ENCODE peak calls at places on chromosomes 6 and 20, in four cellular contexts. K, E, W and R are unnamed samples.
A peak's percentile ranks its signal among the peaks of the same experiment; 100 is the strongest.

GRCh38 chr6:143744593-143745151 is 66.9 kb downstream of the PHACTR2 start:
- DNase-seq in W (no peak), K (no peak), E (no peak), R (peak; percentile 85)

GRCh38 chr6:94376876-94377275 is 957.5 kb upstream of the EPHA7 start:
- DNase-seq in E (no peak), W (no peak), K (no peak), R (no peak)

GRCh38 chr20:4076671-4077070 is 61.3 kb upstream of the RNF24 start:
- DNase-seq in W (no peak), E (peak; percentile 1), K (no peak), R (no peak)

GRCh38 chr20:15406072-15406471 is 1068.7 kb upstream of the FLRT3 start:
- DNase-seq in W (no peak), E (no peak), K (no peak), R (no peak)

GRCh38 chr6:163364641-163365040 is 49.9 kb upstream of the QKI start:
- DNase-seq in K (no peak), E (no peak), W (no peak), R (no peak)

GRCh38 chr6:110876170-110876773 is 1.7 kb downstream of the AMD1 start:
- DNase-seq in K (peak; percentile 72), W (no peak), E (peak; percentile 80), R (peak; percentile 78)

GRCh38 chr6:127606131-127606562 is 29.2 kb downstream of the C6orf58 start:
- DNase-seq in K (no peak), E (peak; percentile 68), W (no peak), R (peak; percentile 44)

GRCh38 chr20:9417665-9418064 is 96.7 kb upstream of the LAMP5 start:
- DNase-seq in E (no peak), K (no peak), W (no peak), R (no peak)

GRCh38 chr6:6730831-6731230 is 142.3 kb downstream of the LY86 start:
- DNase-seq in K (no peak), W (no peak), E (no peak), R (no peak)

GRCh38 chr6:45895569-45895968 is 120.1 kb downstream of the CLIC5 start:
- DNase-seq in K (no peak), E (no peak), W (no peak), R (no peak)

DNA sequence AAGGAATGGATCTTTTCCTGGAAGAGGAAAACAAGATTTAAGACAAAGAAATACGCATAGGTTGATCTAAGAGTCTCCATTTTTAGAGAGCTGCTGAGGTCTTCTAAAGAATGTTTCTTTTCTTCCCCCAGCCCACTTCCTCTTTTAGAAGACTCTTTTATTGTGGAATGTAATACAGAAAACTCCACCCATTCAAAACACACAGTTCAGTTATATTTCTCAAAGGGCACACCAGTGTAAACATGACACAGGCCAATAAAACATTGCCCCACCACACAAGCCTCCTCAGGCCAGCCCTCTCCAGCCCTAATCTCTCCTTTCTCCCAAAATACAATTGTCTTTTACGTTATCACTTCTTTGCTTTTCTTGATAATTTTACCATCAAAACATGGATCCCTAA is 42.8 kb downstream of the SLC35B3 start:
- DNase-seq in E (peak; percentile 9), K (no peak), W (no peak), R (no peak)
- TF ChIP-seq TARDBP in E (no peak), K (no peak), W (no peak), R (no peak)

GRCh38 chr6:11810854-11811643 is 32.4 kb upstream of the ADTRP start:
- DNase-seq in K (no peak), W (no peak), E (no peak), R (no peak)

GRCh38 chr6:11805259-11806053 is 26.9 kb upstream of the ADTRP start:
- DNase-seq in E (no peak), W (no peak), K (peak; percentile 31), R (no peak)

GRCh38 chr6:11806561-11807317 is 28.1 kb upstream of the ADTRP start:
- DNase-seq in W (no peak), K (no peak), E (no peak), R (no peak)

GRCh38 chr6:11810039-11810541 is 31.5 kb upstream of the ADTRP start:
- DNase-seq in W (no peak), K (peak; percentile 45), E (peak; percentile 12), R (no peak)

GRCh38 chr6:11808054-11808453 is 29.5 kb upstream of the ADTRP start:
- DNase-seq in E (no peak), K (no peak), W (no peak), R (no peak)
- TF ChIP-seq TARDBP in E (no peak), K (no peak), W (no peak), R (no peak)

GRCh38 chr6:27631614-27631925 is 158.7 kb upstream of the ZNF184 start:
- DNase-seq in E (no peak), K (peak; percentile 25), W (no peak), R (no peak)

DNA sequence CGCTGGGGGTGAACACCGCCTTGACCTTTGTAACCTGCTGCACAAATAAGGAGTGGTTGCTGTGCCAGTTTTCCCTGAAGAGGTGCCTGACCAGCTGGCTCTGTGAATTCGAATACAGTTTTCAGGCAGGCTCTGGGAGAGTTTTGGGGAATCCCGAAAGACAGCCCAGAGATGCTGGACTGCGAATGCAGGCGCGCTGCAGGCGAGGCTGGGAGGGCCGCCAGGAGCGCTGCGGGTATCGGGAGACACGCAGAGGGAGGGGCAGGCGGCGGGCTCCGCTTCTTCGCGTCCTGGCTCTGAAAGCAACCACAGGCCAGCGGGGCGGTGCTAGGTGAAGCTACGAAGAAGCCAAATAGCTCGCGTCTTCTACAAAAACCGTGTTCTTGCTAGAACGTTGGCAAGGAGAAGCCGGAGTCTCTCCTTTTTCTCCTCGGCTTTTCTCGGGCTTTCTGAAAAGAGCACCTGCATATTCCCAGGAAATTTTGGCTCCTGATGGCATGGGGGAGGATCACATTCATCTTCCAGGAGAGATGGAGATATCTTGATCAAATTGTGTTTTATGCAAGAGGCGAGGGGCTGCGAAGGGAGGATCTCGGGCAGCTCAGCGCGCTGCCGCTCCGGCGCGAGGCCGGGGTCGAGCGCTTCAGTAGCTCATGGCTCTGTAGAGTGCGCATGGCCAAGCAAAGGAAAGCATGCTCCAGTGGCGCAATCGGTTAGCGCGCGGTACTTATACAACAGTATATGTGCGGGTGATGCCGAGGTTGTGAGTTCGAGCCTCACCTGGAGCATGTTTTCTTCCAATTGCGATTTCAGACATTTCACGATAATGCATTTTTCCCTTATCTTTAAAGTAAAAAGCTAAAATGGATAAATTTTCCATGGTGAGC is 158.1 kb upstream of the ZNF184 start:
- DNase-seq in E (peak; percentile 77), W (peak; percentile 49), K (peak; percentile 84), R (peak; percentile 74)
- TF ChIP-seq TARDBP in E (no peak), W (peak; percentile 82), K (peak; percentile 77), R (peak; percentile 83)

GRCh38 chr6:20954325-20954724 is 420.1 kb downstream of the CDKAL1 start:
- DNase-seq in E (no peak), W (no peak), K (no peak), R (no peak)

GRCh38 chr6:20955751-20956150 is 421.5 kb downstream of the CDKAL1 start:
- DNase-seq in K (no peak), W (no peak), E (no peak), R (no peak)

GRCh38 chr6:20948531-20948930 is 414.3 kb downstream of the CDKAL1 start:
- DNase-seq in W (no peak), K (no peak), E (no peak), R (no peak)

GRCh38 chr6:20953019-20953418 is 418.8 kb downstream of the CDKAL1 start:
- DNase-seq in K (no peak), E (no peak), W (no peak), R (no peak)

GRCh38 chr6:20952605-20953004 is 418.3 kb downstream of the CDKAL1 start:
- DNase-seq in E (no peak), K (no peak), W (no peak), R (peak; percentile 29)
- TF ChIP-seq TARDBP in E (no peak), K (no peak), W (no peak), R (no peak)

GRCh38 chr6:129164032-129164431 is 281.1 kb downstream of the LAMA2 start:
- DNase-seq in W (no peak), K (no peak), E (no peak), R (no peak)
- TF ChIP-seq TARDBP in W (no peak), K (no peak), E (no peak), R (no peak)

GRCh38 chr6:31578461-31579118 is 3.2 kb downstream of the TNF start:
- DNase-seq in K (no peak), W (no peak), E (no peak), R (no peak)

GRCh38 chr6:31580446-31580755 is 1.8 kb downstream of the LTB start:
- DNase-seq in K (no peak), E (no peak), W (no peak), R (no peak)

GRCh38 chr6:31579119-31579505 is 3.1 kb downstream of the LTB start:
- DNase-seq in K (no peak), W (no peak), E (no peak), R (no peak)

GRCh38 chr6:31580807-31581437 is 1.3 kb downstream of the LTB start:
- DNase-seq in E (peak; percentile 96), K (peak; percentile 98), W (no peak), R (peak; percentile 61)

DNA sequence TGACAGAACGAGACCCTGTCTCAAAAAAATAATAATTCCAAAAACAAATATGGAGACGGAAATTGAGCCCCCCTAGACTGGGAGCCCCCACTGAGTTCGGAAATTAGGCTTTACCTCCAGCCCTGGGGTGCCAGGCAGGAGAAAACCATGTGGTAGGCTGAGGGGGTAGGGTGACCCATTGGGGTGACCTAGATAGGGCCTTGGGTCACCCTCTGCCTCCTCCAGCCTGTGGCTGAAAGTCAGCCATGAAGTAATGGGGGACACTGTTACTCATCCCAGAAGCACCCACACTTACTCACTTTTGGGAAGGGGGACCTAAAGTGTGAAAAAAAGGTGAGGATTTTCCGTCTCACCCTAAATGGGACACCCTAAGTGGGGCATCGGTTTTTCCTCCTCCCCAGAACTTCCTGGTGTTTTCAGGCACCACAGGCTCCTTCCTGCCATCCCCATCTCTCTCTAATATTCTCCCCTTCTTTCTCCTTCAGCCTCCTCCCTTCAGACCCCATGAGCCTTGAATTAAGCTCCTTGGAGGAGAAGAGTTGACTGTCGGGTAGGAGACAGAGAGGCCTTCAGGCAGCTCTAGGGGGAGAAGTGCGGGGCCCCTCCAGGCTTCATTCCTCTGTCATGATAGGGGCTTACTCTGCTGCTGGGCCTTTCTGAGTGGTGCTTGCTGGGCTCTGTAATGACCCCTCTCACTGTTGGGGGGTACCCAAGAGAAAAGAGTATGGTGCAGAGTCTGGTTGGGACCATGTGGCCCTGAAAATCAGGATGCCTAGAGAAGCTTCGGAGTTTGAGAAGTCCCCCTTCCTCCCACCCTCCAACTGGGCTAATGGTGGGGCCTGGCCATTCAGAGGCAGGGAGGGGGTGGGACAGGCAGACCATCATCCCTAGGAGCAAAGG is 2.4 kb downstream of the LTB start:
- DNase-seq in E (no peak), K (no peak), W (no peak), R (no peak)
- TF ChIP-seq TARDBP in E (no peak), K (no peak), W (no peak), R (no peak)